ENCODE peak calls at places on chromosomes 1 and 21, in six cellular contexts. One of them, this sample, is unnamed.

GRCh38 chr1:10682114-10682445 is 114.4 kb downstream of the CASZ1 start:
- DNase-seq in mammary epithelial cell: no peak
- DNase-seq in right lobe of liver: no peak
- DNase-seq in upper lobe of left lung: no peak
- DNase-seq in CD4-positive, alpha-beta T cell: no peak
- DNase-seq in vagina: no peak
- DNase-seq in this sample: no peak

GRCh38 chr1:241213147-241213546 is 143.9 kb downstream of the RGS7 start:
- DNase-seq in mammary epithelial cell: no peak
- DNase-seq in right lobe of liver: no peak
- DNase-seq in upper lobe of left lung: no peak
- DNase-seq in CD4-positive, alpha-beta T cell: no peak
- DNase-seq in vagina: no peak
- DNase-seq in this sample: no peak

GRCh38 chr21:34892196-34892595 is 156.9 kb downstream of the RUNX1 start:
- DNase-seq in mammary epithelial cell: peak; percentile 39
- DNase-seq in right lobe of liver: no peak
- DNase-seq in upper lobe of left lung: no peak
- DNase-seq in CD4-positive, alpha-beta T cell: no peak
- DNase-seq in vagina: no peak
- DNase-seq in this sample: no peak

GRCh38 chr1:245800901-245801605 is 646.3 kb downstream of the KIF26B start:
- DNase-seq in mammary epithelial cell: no peak
- DNase-seq in right lobe of liver: no peak
- DNase-seq in upper lobe of left lung: no peak
- DNase-seq in CD4-positive, alpha-beta T cell: no peak
- DNase-seq in vagina: no peak
- DNase-seq in this sample: no peak

GRCh38 chr1:31445951-31446350 is 32.9 kb downstream of the SERINC2 start:
- DNase-seq in mammary epithelial cell: no peak
- DNase-seq in right lobe of liver: no peak
- DNase-seq in upper lobe of left lung: no peak
- DNase-seq in CD4-positive, alpha-beta T cell: no peak
- DNase-seq in vagina: no peak
- DNase-seq in this sample: no peak

GRCh38 chr1:243286409-243287127 is 30.7 kb downstream of the SDCCAG8 start:
- DNase-seq in mammary epithelial cell: no peak
- DNase-seq in right lobe of liver: no peak
- DNase-seq in upper lobe of left lung: no peak
- DNase-seq in CD4-positive, alpha-beta T cell: no peak
- DNase-seq in vagina: no peak
- DNase-seq in this sample: no peak

GRCh38 chr1:24963099-24963872 is 33.2 kb upstream of the RUNX3 start:
- DNase-seq in mammary epithelial cell: no peak
- DNase-seq in right lobe of liver: no peak
- DNase-seq in upper lobe of left lung: no peak
- DNase-seq in CD4-positive, alpha-beta T cell: peak; percentile 50
- DNase-seq in vagina: no peak
- DNase-seq in this sample: no peak

GRCh38 chr1:30870656-30871055 is 37.9 kb downstream of the SDC3 start:
- DNase-seq in mammary epithelial cell: no peak
- DNase-seq in right lobe of liver: peak; percentile 19
- DNase-seq in upper lobe of left lung: no peak
- DNase-seq in CD4-positive, alpha-beta T cell: no peak
- DNase-seq in vagina: no peak
- DNase-seq in this sample: no peak

DNA sequence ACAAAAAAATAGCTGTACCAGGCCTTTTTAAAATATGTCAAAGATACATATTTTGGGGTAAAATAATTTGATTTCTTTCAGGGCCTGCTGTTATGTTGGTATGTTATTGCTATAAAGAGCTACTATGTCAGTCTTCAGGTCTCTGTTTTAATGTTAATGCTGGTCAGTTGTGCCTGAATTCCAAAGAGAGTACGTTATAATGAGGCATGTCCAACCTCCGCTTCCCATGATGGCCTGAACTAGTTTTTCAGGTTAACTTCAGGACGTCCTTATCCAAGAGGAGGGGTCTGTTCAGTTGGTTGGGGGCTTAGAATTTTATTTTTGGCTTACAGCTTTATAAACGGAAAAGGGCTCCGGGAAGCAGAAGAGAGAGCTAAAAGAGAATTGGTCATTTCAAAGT is 34.9 kb upstream of the LYPD8 start:
- DNase-seq in mammary epithelial cell: no peak
- DNase-seq in right lobe of liver: no peak
- DNase-seq in upper lobe of left lung: no peak
- DNase-seq in CD4-positive, alpha-beta T cell: no peak
- DNase-seq in vagina: no peak
- DNase-seq in this sample: no peak
- H3K9me3 ChIP-seq in mammary epithelial cell: no peaks in the 10 kb centered on the region
- H3K9me3 ChIP-seq in right lobe of liver: no peaks in the 10 kb centered on the region
- H3K9me3 ChIP-seq in upper lobe of left lung: no peaks in the 10 kb centered on the region
- H3K9me3 ChIP-seq in CD4-positive, alpha-beta T cell: peaks cover 13% of the 10 kb centered on the region
- H3K9me3 ChIP-seq in vagina: no peaks in the 10 kb centered on the region
- H3K9me3 ChIP-seq in this sample: no peaks in the 10 kb centered on the region

DNA sequence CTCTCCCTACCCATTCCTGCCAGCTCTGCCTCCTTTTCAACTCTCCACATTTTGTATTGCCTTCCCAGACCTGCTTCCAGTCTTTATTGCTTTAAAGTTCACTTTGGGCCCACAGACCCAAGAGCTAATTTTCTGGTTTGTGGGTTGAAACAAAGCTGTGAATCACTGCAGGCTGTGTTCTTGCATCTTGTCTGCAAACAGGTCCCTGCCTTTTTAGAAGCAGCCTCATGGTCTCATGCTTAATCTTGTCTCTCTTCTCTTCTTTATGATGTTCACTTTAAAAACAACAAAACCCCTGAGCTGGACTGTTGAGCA is 3.8 kb downstream of the BTG2 start:
- DNase-seq in mammary epithelial cell: no peak
- DNase-seq in right lobe of liver: no peak
- DNase-seq in upper lobe of left lung: no peak
- DNase-seq in CD4-positive, alpha-beta T cell: no peak
- DNase-seq in vagina: no peak
- DNase-seq in this sample: no peak
- H3K9me3 ChIP-seq in mammary epithelial cell: no peaks in the 10 kb centered on the region
- H3K9me3 ChIP-seq in right lobe of liver: no peaks in the 10 kb centered on the region
- H3K9me3 ChIP-seq in upper lobe of left lung: no peaks in the 10 kb centered on the region
- H3K9me3 ChIP-seq in CD4-positive, alpha-beta T cell: no peaks in the 10 kb centered on the region
- H3K9me3 ChIP-seq in vagina: no peaks in the 10 kb centered on the region
- H3K9me3 ChIP-seq in this sample: peaks cover 7% of the 10 kb centered on the region

GRCh38 chr1:3185896-3186525 is 117.0 kb downstream of the PRDM16 start:
- DNase-seq in mammary epithelial cell: no peak
- DNase-seq in right lobe of liver: no peak
- DNase-seq in upper lobe of left lung: no peak
- DNase-seq in CD4-positive, alpha-beta T cell: no peak
- DNase-seq in vagina: no peak
- DNase-seq in this sample: no peak
- H3K9me3 ChIP-seq in mammary epithelial cell: peaks cover 49% of the 10 kb centered on the region
- H3K9me3 ChIP-seq in right lobe of liver: no peaks in the 10 kb centered on the region
- H3K9me3 ChIP-seq in upper lobe of left lung: no peaks in the 10 kb centered on the region
- H3K9me3 ChIP-seq in CD4-positive, alpha-beta T cell: no peaks in the 10 kb centered on the region
- H3K9me3 ChIP-seq in vagina: no peaks in the 10 kb centered on the region
- H3K9me3 ChIP-seq in this sample: no peaks in the 10 kb centered on the region

DNA sequence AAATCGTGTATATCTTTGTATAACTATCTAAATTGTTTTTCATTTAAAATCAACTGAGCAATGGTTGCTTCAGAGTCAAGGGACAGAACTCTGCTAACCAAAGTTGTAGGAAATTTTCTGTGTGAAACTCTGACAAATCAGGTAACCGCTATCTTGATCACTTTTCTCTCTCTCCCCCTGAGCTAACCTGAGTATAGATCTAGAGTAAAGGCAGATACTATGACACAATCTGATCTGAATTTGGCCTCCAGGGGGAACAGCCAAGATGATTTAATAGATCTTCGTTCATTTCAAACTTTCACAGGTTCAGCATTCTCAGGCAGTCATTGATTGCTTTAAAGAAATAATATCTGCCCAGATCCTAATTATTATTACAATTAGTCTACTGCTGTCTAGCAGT is 472.8 kb downstream of the NUF2 start:
- DNase-seq in mammary epithelial cell: peak; percentile 3
- DNase-seq in right lobe of liver: no peak
- DNase-seq in upper lobe of left lung: no peak
- DNase-seq in CD4-positive, alpha-beta T cell: no peak
- DNase-seq in vagina: no peak
- DNase-seq in this sample: no peak
- H3K9me3 ChIP-seq in mammary epithelial cell: no peaks in the 10 kb centered on the region
- H3K9me3 ChIP-seq in right lobe of liver: no peaks in the 10 kb centered on the region
- H3K9me3 ChIP-seq in upper lobe of left lung: no peaks in the 10 kb centered on the region
- H3K9me3 ChIP-seq in CD4-positive, alpha-beta T cell: no peaks in the 10 kb centered on the region
- H3K9me3 ChIP-seq in vagina: no peaks in the 10 kb centered on the region
- H3K9me3 ChIP-seq in this sample: no peaks in the 10 kb centered on the region

GRCh38 chr1:152481869-152482664 is 28.5 kb upstream of the LCE5A start:
- DNase-seq in mammary epithelial cell: no peak
- DNase-seq in right lobe of liver: no peak
- DNase-seq in upper lobe of left lung: no peak
- DNase-seq in CD4-positive, alpha-beta T cell: no peak
- DNase-seq in vagina: no peak
- DNase-seq in this sample: no peak
- H3K9me3 ChIP-seq in mammary epithelial cell: peaks cover 2% of the 10 kb centered on the region
- H3K9me3 ChIP-seq in right lobe of liver: peaks cover 5% of the 10 kb centered on the region
- H3K9me3 ChIP-seq in upper lobe of left lung: no peaks in the 10 kb centered on the region
- H3K9me3 ChIP-seq in CD4-positive, alpha-beta T cell: peaks cover 8% of the 10 kb centered on the region
- H3K9me3 ChIP-seq in vagina: no peaks in the 10 kb centered on the region
- H3K9me3 ChIP-seq in this sample: no peaks in the 10 kb centered on the region

GRCh38 chr21:31446206-31446900 is 102.3 kb upstream of the TIAM1 start:
- DNase-seq in mammary epithelial cell: no peak
- DNase-seq in right lobe of liver: no peak
- DNase-seq in upper lobe of left lung: no peak
- DNase-seq in CD4-positive, alpha-beta T cell: peak; percentile 49
- DNase-seq in vagina: no peak
- DNase-seq in this sample: peak; percentile 6
- H3K9me3 ChIP-seq in mammary epithelial cell: no peaks in the 10 kb centered on the region
- H3K9me3 ChIP-seq in right lobe of liver: no peaks in the 10 kb centered on the region
- H3K9me3 ChIP-seq in upper lobe of left lung: no peaks in the 10 kb centered on the region
- H3K9me3 ChIP-seq in CD4-positive, alpha-beta T cell: peaks cover 4% of the 10 kb centered on the region
- H3K9me3 ChIP-seq in vagina: peaks cover under 1% of the 10 kb centered on the region
- H3K9me3 ChIP-seq in this sample: no peaks in the 10 kb centered on the region

DNA sequence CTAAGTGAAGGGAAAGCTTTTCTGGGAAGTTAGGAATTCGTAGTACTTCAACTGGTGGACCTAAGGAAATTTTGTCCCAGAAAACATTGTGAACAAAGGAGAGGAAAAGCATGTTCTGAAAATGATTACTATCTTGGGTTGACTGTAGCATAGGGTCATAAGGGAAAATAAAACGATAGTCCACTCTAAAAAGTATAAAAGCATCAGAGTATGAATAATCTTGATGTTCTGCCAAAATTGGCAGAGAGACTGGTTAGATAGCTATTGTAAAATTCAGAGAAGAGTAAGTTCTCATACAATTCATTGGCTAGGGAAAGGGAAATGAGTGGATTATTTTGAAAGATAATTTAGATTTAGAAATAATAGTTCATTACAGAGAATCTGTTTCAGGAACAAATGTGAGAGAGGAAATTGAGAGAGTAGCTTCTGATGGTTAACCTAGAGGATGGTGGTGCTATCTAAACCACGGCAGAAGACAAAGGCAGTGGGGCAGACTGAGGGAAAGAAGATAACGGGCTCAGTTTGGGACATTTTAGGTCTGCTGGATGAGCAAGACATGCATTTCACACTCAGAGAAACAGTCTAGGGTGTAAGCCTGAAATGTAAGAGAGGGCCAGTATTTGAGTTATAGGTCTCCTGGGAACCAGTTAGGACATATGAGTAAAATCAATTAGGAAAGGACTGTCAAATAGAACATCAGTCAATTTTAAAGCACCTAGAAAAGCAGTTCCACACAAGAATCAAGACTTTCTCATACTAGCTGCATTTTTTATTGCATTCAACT is 799.3 kb upstream of the CXADR start:
- DNase-seq in mammary epithelial cell: no peak
- DNase-seq in right lobe of liver: no peak
- DNase-seq in upper lobe of left lung: no peak
- DNase-seq in CD4-positive, alpha-beta T cell: no peak
- DNase-seq in vagina: no peak
- DNase-seq in this sample: no peak
- H3K9me3 ChIP-seq in mammary epithelial cell: peaks cover 9% of the 10 kb centered on the region
- H3K9me3 ChIP-seq in right lobe of liver: no peaks in the 10 kb centered on the region
- H3K9me3 ChIP-seq in upper lobe of left lung: no peaks in the 10 kb centered on the region
- H3K9me3 ChIP-seq in CD4-positive, alpha-beta T cell: no peaks in the 10 kb centered on the region
- H3K9me3 ChIP-seq in vagina: no peaks in the 10 kb centered on the region
- H3K9me3 ChIP-seq in this sample: no peaks in the 10 kb centered on the region